ENCODE peak calls at places on chromosomes 6 and 20, in ten cellular contexts. One of them, this sample, is unnamed.

GRCh38 chr6:159982726-159983506 is 14.0 kb downstream of the IGF2R start:
- DNase-seq in AG04449: no peak
- DNase-seq in psoas muscle: no peak
- DNase-seq in fibroblast of villous mesenchyme: peak
- DNase-seq in heart left ventricle: no peak
- DNase-seq in breast epithelium: no peak
- DNase-seq in BJ: no peak
- DNase-seq in HFF-Myc: no peak
- DNase-seq in HFFc6: no peak
- DNase-seq in ovary: no peak
- DNase-seq in this sample: no peak

GRCh38 chr20:37314617-37315292 is 25.3 kb downstream of the MANBAL start:
- DNase-seq in AG04449: no peak
- DNase-seq in psoas muscle: peak
- DNase-seq in fibroblast of villous mesenchyme: peak
- DNase-seq in heart left ventricle: no peak
- DNase-seq in breast epithelium: no peak
- DNase-seq in BJ: no peak
- DNase-seq in HFF-Myc: no peak
- DNase-seq in HFFc6: no peak
- DNase-seq in ovary: peak
- DNase-seq in this sample: no peak

GRCh38 chr6:157488635-157489226 is 107.7 kb downstream of the ZDHHC14 start:
- DNase-seq in AG04449: no peak
- DNase-seq in psoas muscle: no peak
- DNase-seq in fibroblast of villous mesenchyme: peak
- DNase-seq in heart left ventricle: no peak
- DNase-seq in breast epithelium: no peak
- DNase-seq in BJ: no peak
- DNase-seq in HFF-Myc: no peak
- DNase-seq in HFFc6: no peak
- DNase-seq in ovary: no peak
- DNase-seq in this sample: no peak

GRCh38 chr20:48928832-48929725 is 7.6 kb downstream of the ARFGEF2 start:
- DNase-seq in AG04449: peak
- DNase-seq in psoas muscle: no peak
- DNase-seq in fibroblast of villous mesenchyme: peak
- DNase-seq in heart left ventricle: no peak
- DNase-seq in breast epithelium: no peak
- DNase-seq in BJ: peak
- DNase-seq in HFF-Myc: no peak
- DNase-seq in HFFc6: peak
- DNase-seq in ovary: no peak
- DNase-seq in this sample: no peak

GRCh38 chr20:44401052-44401769 is 45.7 kb downstream of the HNF4A start:
- DNase-seq in AG04449: no peak
- DNase-seq in psoas muscle: no peak
- DNase-seq in fibroblast of villous mesenchyme: no peak
- DNase-seq in heart left ventricle: no peak
- DNase-seq in breast epithelium: no peak
- DNase-seq in BJ: no peak
- DNase-seq in HFF-Myc: no peak
- DNase-seq in HFFc6: no peak
- DNase-seq in ovary: no peak
- DNase-seq in this sample: peak

GRCh38 chr6:41767112-41767946 is 12.4 kb downstream of the FRS3 start:
- DNase-seq in AG04449: peak
- DNase-seq in psoas muscle: no peak
- DNase-seq in fibroblast of villous mesenchyme: peak
- DNase-seq in heart left ventricle: peak
- DNase-seq in breast epithelium: peak
- DNase-seq in BJ: peak
- DNase-seq in HFF-Myc: peak
- DNase-seq in HFFc6: peak
- DNase-seq in ovary: peak
- DNase-seq in this sample: no peak

GRCh38 chr6:25202505-25202904 is 76.7 kb upstream of the CARMIL1 start:
- DNase-seq in AG04449: peak
- DNase-seq in psoas muscle: no peak
- DNase-seq in fibroblast of villous mesenchyme: peak
- DNase-seq in heart left ventricle: no peak
- DNase-seq in breast epithelium: no peak
- DNase-seq in BJ: peak
- DNase-seq in HFF-Myc: no peak
- DNase-seq in HFFc6: peak
- DNase-seq in ovary: no peak
- DNase-seq in this sample: no peak

GRCh38 chr20:57256908-57257307 is 9.5 kb downstream of the BMP7 start:
- DNase-seq in AG04449: no peak
- DNase-seq in psoas muscle: no peak
- DNase-seq in fibroblast of villous mesenchyme: no peak
- DNase-seq in heart left ventricle: no peak
- DNase-seq in breast epithelium: no peak
- DNase-seq in BJ: no peak
- DNase-seq in HFF-Myc: no peak
- DNase-seq in HFFc6: no peak
- DNase-seq in ovary: no peak
- DNase-seq in this sample: no peak

GRCh38 chr6:35495258-35496035 is 1.4 kb downstream of the TEAD3 start:
- DNase-seq in AG04449: no peak
- DNase-seq in psoas muscle: no peak
- DNase-seq in fibroblast of villous mesenchyme: peak
- DNase-seq in heart left ventricle: no peak
- DNase-seq in breast epithelium: no peak
- DNase-seq in BJ: no peak
- DNase-seq in HFF-Myc: no peak
- DNase-seq in HFFc6: no peak
- DNase-seq in ovary: peak
- DNase-seq in this sample: no peak

GRCh38 chr20:35001596-35002362 is 46.1 kb downstream of the MYH7B start:
- DNase-seq in AG04449: no peak
- DNase-seq in psoas muscle: peak
- DNase-seq in fibroblast of villous mesenchyme: no peak
- DNase-seq in heart left ventricle: peak
- DNase-seq in breast epithelium: no peak
- DNase-seq in BJ: no peak
- DNase-seq in HFF-Myc: no peak
- DNase-seq in HFFc6: no peak
- DNase-seq in ovary: peak
- DNase-seq in this sample: peak

GRCh38 chr6:116439572-116439971 is 21.6 kb upstream of the CALHM6 start:
- DNase-seq in AG04449: peak
- DNase-seq in psoas muscle: no peak
- DNase-seq in fibroblast of villous mesenchyme: no peak
- DNase-seq in heart left ventricle: no peak
- DNase-seq in breast epithelium: no peak
- DNase-seq in BJ: no peak
- DNase-seq in HFF-Myc: no peak
- DNase-seq in HFFc6: peak
- DNase-seq in ovary: no peak
- DNase-seq in this sample: no peak

GRCh38 chr6:16973545-16974386 is 128.1 kb upstream of the STMND1 start:
- DNase-seq in AG04449: no peak
- DNase-seq in psoas muscle: no peak
- DNase-seq in fibroblast of villous mesenchyme: no peak
- DNase-seq in heart left ventricle: no peak
- DNase-seq in breast epithelium: no peak
- DNase-seq in BJ: no peak
- DNase-seq in HFF-Myc: no peak
- DNase-seq in HFFc6: no peak
- DNase-seq in ovary: no peak
- DNase-seq in this sample: no peak

DNA sequence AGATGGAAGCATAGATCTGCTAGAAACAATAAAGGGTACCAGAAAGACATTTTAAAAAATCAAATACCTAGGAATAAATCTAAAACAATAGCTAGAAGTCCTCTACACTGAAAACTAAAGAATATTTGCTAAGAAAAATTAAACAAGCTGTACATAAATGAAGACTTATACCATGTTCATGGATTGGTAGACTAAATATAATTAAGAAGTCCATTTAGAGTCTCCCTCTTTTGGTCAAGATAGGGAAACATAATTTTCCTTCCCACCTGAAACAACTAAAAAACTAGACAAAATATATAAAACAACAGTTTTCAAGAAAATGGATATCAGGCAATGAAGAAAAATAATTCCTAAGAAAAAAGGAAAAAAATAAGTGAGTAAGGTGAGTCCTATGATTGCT is 120.0 kb upstream of the TAB2 start:
- DNase-seq in AG04449: no peak
- DNase-seq in psoas muscle: no peak
- DNase-seq in fibroblast of villous mesenchyme: no peak
- DNase-seq in heart left ventricle: no peak
- DNase-seq in breast epithelium: no peak
- DNase-seq in BJ: no peak
- DNase-seq in HFF-Myc: no peak
- DNase-seq in HFFc6: no peak
- DNase-seq in ovary: no peak
- DNase-seq in this sample: no peak
- TF ChIP-seq CTCF in AG04449: no peak
- TF ChIP-seq CTCF in psoas muscle: no peak
- TF ChIP-seq CTCF in fibroblast of villous mesenchyme: no peak
- TF ChIP-seq CTCF in heart left ventricle: no peak
- TF ChIP-seq CTCF in breast epithelium: no peak
- TF ChIP-seq CTCF in BJ: no peak
- TF ChIP-seq CTCF in HFF-Myc: no peak
- TF ChIP-seq CTCF in HFFc6: peak
- TF ChIP-seq CTCF in ovary: no peak
- TF ChIP-seq CTCF in this sample: no peak

GRCh38 chr6:30727920-30728605 is 7.9 kb downstream of the TUBB start:
- DNase-seq in AG04449: no peak
- DNase-seq in psoas muscle: no peak
- DNase-seq in fibroblast of villous mesenchyme: peak
- DNase-seq in heart left ventricle: no peak
- DNase-seq in breast epithelium: no peak
- DNase-seq in BJ: no peak
- DNase-seq in HFF-Myc: no peak
- DNase-seq in HFFc6: peak
- DNase-seq in ovary: no peak
- DNase-seq in this sample: no peak
- TF ChIP-seq CTCF in AG04449: peak
- TF ChIP-seq CTCF in psoas muscle: no peak
- TF ChIP-seq CTCF in fibroblast of villous mesenchyme: peak
- TF ChIP-seq CTCF in heart left ventricle: no peak
- TF ChIP-seq CTCF in breast epithelium: no peak
- TF ChIP-seq CTCF in BJ: peak
- TF ChIP-seq CTCF in HFF-Myc: no peak
- TF ChIP-seq CTCF in HFFc6: peak
- TF ChIP-seq CTCF in ovary: no peak
- TF ChIP-seq CTCF in this sample: no peak

GRCh38 chr6:167920165-167920564 is 77.3 kb upstream of the KIF25 start:
- DNase-seq in AG04449: no peak
- DNase-seq in psoas muscle: no peak
- DNase-seq in fibroblast of villous mesenchyme: no peak
- DNase-seq in heart left ventricle: no peak
- DNase-seq in breast epithelium: no peak
- DNase-seq in BJ: no peak
- DNase-seq in HFF-Myc: no peak
- DNase-seq in HFFc6: no peak
- DNase-seq in ovary: no peak
- DNase-seq in this sample: no peak

GRCh38 chr6:167921831-167922230 is 75.6 kb upstream of the KIF25 start:
- DNase-seq in AG04449: no peak
- DNase-seq in psoas muscle: no peak
- DNase-seq in fibroblast of villous mesenchyme: no peak
- DNase-seq in heart left ventricle: no peak
- DNase-seq in breast epithelium: no peak
- DNase-seq in BJ: no peak
- DNase-seq in HFF-Myc: no peak
- DNase-seq in HFFc6: no peak
- DNase-seq in ovary: no peak
- DNase-seq in this sample: no peak

GRCh38 chr6:167918507-167919278 is 78.8 kb upstream of the KIF25 start:
- DNase-seq in AG04449: no peak
- DNase-seq in psoas muscle: no peak
- DNase-seq in fibroblast of villous mesenchyme: peak
- DNase-seq in heart left ventricle: no peak
- DNase-seq in breast epithelium: no peak
- DNase-seq in BJ: no peak
- DNase-seq in HFF-Myc: no peak
- DNase-seq in HFFc6: no peak
- DNase-seq in ovary: no peak
- DNase-seq in this sample: no peak

GRCh38 chr6:167917755-167918154 is 79.7 kb upstream of the KIF25 start:
- DNase-seq in AG04449: no peak
- DNase-seq in psoas muscle: no peak
- DNase-seq in fibroblast of villous mesenchyme: no peak
- DNase-seq in heart left ventricle: no peak
- DNase-seq in breast epithelium: no peak
- DNase-seq in BJ: no peak
- DNase-seq in HFF-Myc: no peak
- DNase-seq in HFFc6: no peak
- DNase-seq in ovary: no peak
- DNase-seq in this sample: no peak

DNA sequence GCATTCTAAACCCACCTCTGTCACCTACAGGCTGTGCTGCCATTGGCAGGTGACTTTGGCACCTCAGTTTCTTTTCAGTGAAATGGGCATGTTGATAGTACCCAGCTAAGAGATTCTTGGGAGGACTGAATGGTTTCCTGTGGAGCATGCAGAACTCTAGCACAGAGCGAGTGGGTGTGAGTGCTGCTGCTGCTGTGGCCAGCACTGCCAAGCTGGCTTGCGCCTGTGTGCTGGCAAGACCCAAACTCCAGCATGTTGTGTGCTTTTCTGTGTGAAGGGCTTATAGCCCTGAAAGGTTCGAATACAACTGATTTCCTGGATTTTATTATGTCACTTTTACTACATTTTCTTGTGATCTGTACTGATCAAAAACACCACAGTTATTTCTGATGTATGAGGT is 78.1 kb upstream of the KIF25 start:
- DNase-seq in AG04449: no peak
- DNase-seq in psoas muscle: no peak
- DNase-seq in fibroblast of villous mesenchyme: no peak
- DNase-seq in heart left ventricle: no peak
- DNase-seq in breast epithelium: no peak
- DNase-seq in BJ: no peak
- DNase-seq in HFF-Myc: no peak
- DNase-seq in HFFc6: no peak
- DNase-seq in ovary: no peak
- DNase-seq in this sample: no peak
- TF ChIP-seq CTCF in AG04449: no peak
- TF ChIP-seq CTCF in psoas muscle: no peak
- TF ChIP-seq CTCF in fibroblast of villous mesenchyme: no peak
- TF ChIP-seq CTCF in heart left ventricle: no peak
- TF ChIP-seq CTCF in breast epithelium: no peak
- TF ChIP-seq CTCF in BJ: no peak
- TF ChIP-seq CTCF in HFF-Myc: no peak
- TF ChIP-seq CTCF in HFFc6: no peak
- TF ChIP-seq CTCF in ovary: no peak
- TF ChIP-seq CTCF in this sample: no peak

DNA sequence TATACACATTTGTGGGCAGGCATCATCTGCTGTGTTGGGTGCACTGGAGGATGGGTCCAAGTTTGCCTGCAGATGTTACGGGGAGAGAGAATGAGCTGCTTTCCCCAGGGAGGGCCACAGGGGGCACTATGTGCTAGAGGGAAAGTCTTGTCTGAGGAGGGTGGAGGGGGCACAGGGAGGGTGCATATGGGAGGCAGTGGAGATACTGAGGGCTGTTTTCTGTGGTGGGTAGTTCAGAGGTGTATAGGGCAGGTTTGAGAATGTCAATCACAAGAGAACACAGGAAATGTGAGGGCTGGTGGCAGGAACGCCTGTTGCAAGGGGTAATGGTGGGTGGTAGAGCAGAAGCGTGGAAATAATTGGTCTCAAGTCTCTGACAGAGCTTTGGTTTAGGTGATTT is 7.7 kb upstream of the PTPRA start:
- DNase-seq in AG04449: no peak
- DNase-seq in psoas muscle: no peak
- DNase-seq in fibroblast of villous mesenchyme: no peak
- DNase-seq in heart left ventricle: no peak
- DNase-seq in breast epithelium: no peak
- DNase-seq in BJ: no peak
- DNase-seq in HFF-Myc: no peak
- DNase-seq in HFFc6: no peak
- DNase-seq in ovary: no peak
- DNase-seq in this sample: no peak
- TF ChIP-seq CTCF in AG04449: peak
- TF ChIP-seq CTCF in psoas muscle: no peak
- TF ChIP-seq CTCF in fibroblast of villous mesenchyme: peak
- TF ChIP-seq CTCF in heart left ventricle: no peak
- TF ChIP-seq CTCF in breast epithelium: no peak
- TF ChIP-seq CTCF in BJ: peak
- TF ChIP-seq CTCF in HFF-Myc: no peak
- TF ChIP-seq CTCF in HFFc6: no peak
- TF ChIP-seq CTCF in ovary: no peak
- TF ChIP-seq CTCF in this sample: no peak